ENCODE peak calls at places on chromosomes 3 and 15, in five cellular contexts. R is prostate gland, W is NCI-H146, X is ACHN, S is endothelial cell. F is an unnamed sample.

GRCh38 chr15:75425966-75426500 is 25.5 kb downstream of the SIN3A start:
- DNase-seq in R (no peak), W (no peak), X (no peak), S (no peak), F (peak; percentile 37)

GRCh38 chr15:85646538-85647091 is 148.1 kb downstream of the KLHL25 start:
- DNase-seq in R (no peak), W (no peak), X (no peak), S (no peak), F (peak; percentile 4)

GRCh38 chr3:35685153-35685552 is 45.8 kb downstream of the ARPP21 start:
- DNase-seq in R (no peak), W (no peak), X (no peak), S (no peak), F (no peak)

GRCh38 chr3:73759290-73759689 is 134.5 kb upstream of the PDZRN3 start:
- DNase-seq in R (no peak), W (no peak), X (no peak), S (no peak), F (no peak)

GRCh38 chr3:8480699-8481098 is 20.9 kb upstream of the LMCD1 start:
- DNase-seq in R (no peak), W (no peak), X (no peak), S (no peak), F (no peak)

GRCh38 chr15:39365161-39365560 is 215.7 kb upstream of the THBS1 start:
- DNase-seq in R (no peak), W (no peak), X (no peak), S (no peak), F (no peak)

GRCh38 chr3:141303481-141304223 is 64.7 kb upstream of the ZBTB38 start:
- DNase-seq in R (peak; percentile 72), W (peak; percentile 85), X (peak; percentile 72), S (peak; percentile 69), F (peak; percentile 71)

GRCh38 chr3:146701246-146701645 is 96.1 kb upstream of the PLSCR5 start:
- DNase-seq in R (no peak), W (no peak), X (no peak), S (no peak), F (no peak)

GRCh38 chr3:138078901-138079344 is 36.5 kb downstream of the DZIP1L start:
- DNase-seq in R (no peak), W (no peak), X (peak; percentile 83), S (no peak), F (no peak)

GRCh38 chr15:55221090-55222011 is 24.6 kb upstream of the RSL24D1 start:
- DNase-seq in R (no peak), W (no peak), X (peak; percentile 27), S (no peak), F (no peak)

GRCh38 chr15:55549305-55549704 is 38.8 kb downstream of the PYGO1 start:
- DNase-seq in R (no peak), W (no peak), X (no peak), S (no peak), F (no peak)

GRCh38 chr3:140568842-140569520 is 108.9 kb upstream of the TRIM42 start:
- DNase-seq in R (peak; percentile 33), W (no peak), X (no peak), S (no peak), F (peak; percentile 7)

GRCh38 chr3:120142236-120142635 is 48.0 kb upstream of the GSK3B start:
- DNase-seq in R (no peak), W (no peak), X (no peak), S (no peak), F (no peak)

GRCh38 chr15:89776274-89777072 is at the start of gene MESP2:
- DNase-seq in R (peak; percentile 66), W (peak; percentile 68), X (peak; percentile 79), S (peak; percentile 83), F (peak; percentile 79)

GRCh38 chr3:104635872-104636580 is 730.7 kb upstream of the ALCAM start:
- DNase-seq in R (no peak), W (no peak), X (no peak), S (no peak), F (peak; percentile 4)

GRCh38 chr15:43702701-43703433 is 9.2 kb downstream of the CKMT1A start:
- DNase-seq in R (no peak), W (no peak), X (no peak), S (no peak), F (no peak)

GRCh38 chr15:58441376-58442070 is 9.7 kb downstream of the LIPC start:
- DNase-seq in R (no peak), W (no peak), X (peak; percentile 22), S (no peak), F (no peak)

GRCh38 chr3:38616111-38616510 is 33.4 kb downstream of the SCN5A start:
- DNase-seq in R (no peak), W (no peak), X (no peak), S (no peak), F (no peak)

F was measured in NCI-H69.